ENCODE peak calls at places on chromosomes 4 and X, in five cellular contexts. One of them, this sample, is unnamed.

GRCh38 chr4:106502106-106502699 is 133.6 kb upstream of the GIMD1 start:
- DNase-seq in upper lobe of left lung: peak; percentile 39
- DNase-seq in heart left ventricle: no peak
- DNase-seq in testis: peak; percentile 68
- DNase-seq in spleen: no peak
- DNase-seq in this sample: no peak

GRCh38 chr4:77152421-77152820 is 4.6 kb upstream of the CCNG2 start:
- DNase-seq in heart left ventricle: no peak
- DNase-seq in spleen: no peak
- DNase-seq in testis: no peak
- DNase-seq in upper lobe of left lung: no peak
- DNase-seq in this sample: no peak

GRCh38 chr4:65407483-65407882 is 262.8 kb downstream of the EPHA5 start:
- DNase-seq in testis: no peak
- DNase-seq in spleen: no peak
- DNase-seq in heart left ventricle: no peak
- DNase-seq in upper lobe of left lung: no peak
- DNase-seq in this sample: no peak

GRCh38 chr4:42478509-42478908 is 81.2 kb downstream of the SHISA3 start:
- DNase-seq in upper lobe of left lung: no peak
- DNase-seq in spleen: no peak
- DNase-seq in testis: no peak
- DNase-seq in heart left ventricle: no peak
- DNase-seq in this sample: no peak

GRCh38 chrX:70046978-70047377 is 2.8 kb downstream of the AWAT2 start:
- DNase-seq in heart left ventricle: no peak
- DNase-seq in testis: no peak
- DNase-seq in spleen: no peak
- DNase-seq in upper lobe of left lung: no peak
- DNase-seq in this sample: no peak

GRCh38 chrX:46575991-46576392 is 2.4 kb downstream of the CHST7 start:
- DNase-seq in heart left ventricle: no peak
- DNase-seq in spleen: no peak
- DNase-seq in upper lobe of left lung: peak; percentile 51
- DNase-seq in testis: peak; percentile 23
- DNase-seq in this sample: peak; percentile 20

GRCh38 chr4:183140911-183141320 is 41.9 kb downstream of the WWC2 start:
- DNase-seq in heart left ventricle: no peak
- DNase-seq in spleen: no peak
- DNase-seq in testis: no peak
- DNase-seq in upper lobe of left lung: no peak
- DNase-seq in this sample: no peak

GRCh38 chrX:41824551-41824950 is 98.8 kb downstream of the CASK start:
- DNase-seq in upper lobe of left lung: no peak
- DNase-seq in testis: no peak
- DNase-seq in spleen: no peak
- DNase-seq in heart left ventricle: no peak
- DNase-seq in this sample: no peak

GRCh38 chr4:87543835-87544461 is 14.8 kb upstream of the SPARCL1 start:
- DNase-seq in upper lobe of left lung: no peak
- DNase-seq in heart left ventricle: no peak
- DNase-seq in spleen: no peak
- DNase-seq in testis: peak; percentile 54
- DNase-seq in this sample: no peak

GRCh38 chr4:605702-606425 is 19.5 kb upstream of the PDE6B start:
- DNase-seq in upper lobe of left lung: no peak
- DNase-seq in testis: no peak
- DNase-seq in heart left ventricle: no peak
- DNase-seq in spleen: peak; percentile 27
- DNase-seq in this sample: no peak

GRCh38 chr4:43651991-43652390 is 759.5 kb downstream of the GRXCR1 start:
- DNase-seq in testis: no peak
- DNase-seq in spleen: no peak
- DNase-seq in upper lobe of left lung: no peak
- DNase-seq in heart left ventricle: no peak
- DNase-seq in this sample: no peak

GRCh38 chr4:67883463-67883862 is 339 bp downstream of the TMPRSS11D start:
- DNase-seq in testis: no peak
- DNase-seq in heart left ventricle: no peak
- DNase-seq in upper lobe of left lung: no peak
- DNase-seq in spleen: no peak
- DNase-seq in this sample: no peak

GRCh38 chr4:86218721-86219481 is 141.0 kb downstream of the MAPK10 start:
- DNase-seq in upper lobe of left lung: no peak
- DNase-seq in spleen: no peak
- DNase-seq in testis: no peak
- DNase-seq in heart left ventricle: no peak
- DNase-seq in this sample: no peak

GRCh38 chrX:13285229-13285628 is 34.6 kb downstream of the ATXN3L start:
- DNase-seq in spleen: no peak
- DNase-seq in testis: no peak
- DNase-seq in heart left ventricle: no peak
- DNase-seq in upper lobe of left lung: no peak
- DNase-seq in this sample: no peak

GRCh38 chrX:43813898-43814297 is 68.4 kb downstream of the MAOB start:
- DNase-seq in spleen: no peak
- DNase-seq in upper lobe of left lung: no peak
- DNase-seq in heart left ventricle: no peak
- DNase-seq in testis: no peak
- DNase-seq in this sample: no peak

GRCh38 chr4:173333658-173334084 is 487 bp downstream of the HMGB2 start:
- DNase-seq in spleen: peak; percentile 94
- DNase-seq in testis: peak; percentile 67
- DNase-seq in upper lobe of left lung: peak; percentile 63
- DNase-seq in heart left ventricle: peak; percentile 86
- DNase-seq in this sample: peak; percentile 45

GRCh38 chr4:80266902-80267380 is 477 bp downstream of the FGF5 start:
- DNase-seq in heart left ventricle: no peak
- DNase-seq in spleen: peak; percentile 68
- DNase-seq in upper lobe of left lung: no peak
- DNase-seq in testis: peak; percentile 20
- DNase-seq in this sample: no peak

GRCh38 chr4:184234155-184234554 is 16.5 kb upstream of the ENPP6 start:
- DNase-seq in upper lobe of left lung: no peak
- DNase-seq in spleen: no peak
- DNase-seq in heart left ventricle: no peak
- DNase-seq in testis: no peak
- DNase-seq in this sample: no peak

GRCh38 chr4:106056914-106057313 is 161.6 kb downstream of the NPNT start:
- DNase-seq in upper lobe of left lung: no peak
- DNase-seq in testis: no peak
- DNase-seq in spleen: no peak
- DNase-seq in heart left ventricle: no peak
- DNase-seq in this sample: no peak

GRCh38 chr4:5712931-5713330 is 1.9 kb downstream of the EVC start:
- DNase-seq in testis: no peak
- DNase-seq in heart left ventricle: no peak
- DNase-seq in spleen: no peak
- DNase-seq in upper lobe of left lung: no peak
- DNase-seq in this sample: peak; percentile 71

GRCh38 chrX:85243761-85244410 is at the start of the genes SATL1 and ZNF711:
- DNase-seq in testis: peak; percentile 87
- DNase-seq in heart left ventricle: peak; percentile 61
- DNase-seq in spleen: peak; percentile 70
- DNase-seq in upper lobe of left lung: peak; percentile 29
- DNase-seq in this sample: peak; percentile 85

GRCh38 chrX:135389717-135390116 is 32.0 kb upstream of the SMIM10L2A start:
- DNase-seq in upper lobe of left lung: no peak
- DNase-seq in spleen: no peak
- DNase-seq in testis: no peak
- DNase-seq in heart left ventricle: no peak
- DNase-seq in this sample: no peak

GRCh38 chr4:140875751-140876389 is 119.7 kb upstream of the TBC1D9 start:
- DNase-seq in upper lobe of left lung: no peak
- DNase-seq in testis: no peak
- DNase-seq in heart left ventricle: no peak
- DNase-seq in spleen: no peak
- DNase-seq in this sample: no peak

GRCh38 chr4:17511950-17512795 is at the start of gene QDPR:
- DNase-seq in upper lobe of left lung: peak; percentile 88
- DNase-seq in heart left ventricle: peak; percentile 93
- DNase-seq in spleen: peak; percentile 95
- DNase-seq in testis: peak; percentile 70
- DNase-seq in this sample: peak; percentile 26
- TF ChIP-seq POLR2A in upper lobe of left lung: no peak
- TF ChIP-seq POLR2A in heart left ventricle: no peak
- TF ChIP-seq POLR2A in spleen: no peak
- TF ChIP-seq POLR2A in testis: no peak
- TF ChIP-seq POLR2A in this sample: no peak

DNA sequence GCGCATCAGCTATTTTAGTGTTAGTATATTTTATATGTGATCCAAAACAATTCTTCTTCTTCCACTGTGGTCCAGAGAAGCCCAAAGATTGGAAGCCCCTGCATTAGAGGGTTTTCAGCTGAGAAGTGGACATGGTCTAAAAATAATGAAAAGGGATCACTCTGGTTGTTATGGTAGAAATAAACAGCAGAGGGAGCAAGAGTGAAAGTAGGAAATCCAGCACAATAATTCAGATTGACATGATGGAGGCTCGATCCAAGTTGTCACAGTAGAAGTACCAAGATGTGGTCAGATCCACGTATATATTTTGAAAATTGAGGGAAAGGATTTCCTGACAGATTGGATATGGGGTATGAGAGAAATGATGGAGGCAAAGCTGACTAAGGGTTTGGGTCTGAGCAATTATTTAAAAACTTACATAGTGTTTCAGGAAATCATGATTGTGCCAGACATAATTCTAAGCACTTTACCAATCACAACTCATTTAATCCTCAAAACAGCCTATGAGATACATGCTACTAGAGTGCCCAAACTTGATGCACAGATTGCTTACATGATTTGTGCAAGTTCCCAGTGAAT is 17.0 kb upstream of the TMEM144 start:
- DNase-seq in upper lobe of left lung: no peak
- DNase-seq in testis: no peak
- DNase-seq in spleen: no peak
- DNase-seq in heart left ventricle: no peak
- DNase-seq in this sample: no peak
- TF ChIP-seq CTCF in upper lobe of left lung: peak; percentile 27
- TF ChIP-seq CTCF in testis: peak; percentile 20
- TF ChIP-seq CTCF in spleen: peak; percentile 55
- TF ChIP-seq CTCF in heart left ventricle: peak; percentile 75
- TF ChIP-seq CTCF in this sample: no peak

GRCh38 chrX:19864736-19865135 is 22.7 kb downstream of the SH3KBP1 start:
- DNase-seq in heart left ventricle: peak; percentile 53
- DNase-seq in upper lobe of left lung: no peak
- DNase-seq in testis: no peak
- DNase-seq in spleen: no peak
- DNase-seq in this sample: no peak
- H3K4me3 ChIP-seq in heart left ventricle: no peak overlapping the region
- H3K4me3 ChIP-seq in upper lobe of left lung: no peak overlapping the region
- H3K4me3 ChIP-seq in testis: no peak overlapping the region
- H3K4me3 ChIP-seq in spleen: no peak overlapping the region
- H3K4me3 ChIP-seq in this sample: no peak overlapping the region

GRCh38 chr4:100314057-100314456 is 123.8 kb upstream of the DDIT4L start:
- DNase-seq in heart left ventricle: no peak
- DNase-seq in upper lobe of left lung: no peak
- DNase-seq in testis: no peak
- DNase-seq in spleen: no peak
- DNase-seq in this sample: no peak

GRCh38 chr4:100312615-100313355 is 122.5 kb upstream of the DDIT4L start:
- DNase-seq in heart left ventricle: no peak
- DNase-seq in upper lobe of left lung: no peak
- DNase-seq in spleen: no peak
- DNase-seq in testis: no peak
- DNase-seq in this sample: no peak

DNA sequence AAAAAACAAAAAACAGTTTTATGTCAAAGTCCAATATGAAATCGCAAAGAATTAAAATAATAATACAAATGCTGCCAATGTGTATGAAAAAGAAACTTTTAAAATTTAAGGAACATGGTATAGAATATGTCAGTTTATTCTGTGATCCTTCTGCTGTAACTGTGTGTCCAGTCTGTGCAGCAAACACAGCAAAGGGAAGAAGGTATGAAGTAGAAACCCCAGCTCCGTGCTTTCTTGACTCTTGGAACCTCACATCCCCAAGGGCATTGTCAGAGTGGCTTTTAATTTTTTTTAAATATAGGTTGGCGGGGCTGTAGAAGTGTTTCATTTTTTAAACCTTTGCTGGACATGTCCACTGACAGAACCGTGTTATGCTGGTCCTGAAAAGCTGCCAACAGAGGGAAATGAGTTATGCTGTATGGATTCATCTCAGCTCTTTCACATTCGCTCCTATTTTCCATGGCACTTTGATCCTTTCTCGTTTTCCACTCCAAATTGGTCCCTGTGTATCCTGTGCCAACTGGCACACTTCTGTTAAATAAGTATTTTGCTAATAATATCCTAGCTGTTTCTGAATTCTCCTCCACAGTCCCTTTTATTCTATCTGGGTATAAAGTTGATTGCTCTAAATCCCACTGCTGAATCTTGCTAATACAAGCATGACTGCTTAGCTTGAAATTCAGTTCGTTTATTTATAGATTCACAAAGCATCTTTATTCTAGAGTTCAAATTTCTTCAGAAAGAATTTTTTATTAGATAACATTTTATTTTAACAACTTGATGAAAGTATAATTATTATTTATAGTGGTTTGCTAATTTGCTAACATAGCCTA is 127.0 kb upstream of the DDIT4L start:
- DNase-seq in upper lobe of left lung: no peak
- DNase-seq in heart left ventricle: no peak
- DNase-seq in spleen: no peak
- DNase-seq in testis: no peak
- DNase-seq in this sample: no peak
- TF ChIP-seq POLR2A in upper lobe of left lung: no peak
- TF ChIP-seq POLR2A in heart left ventricle: no peak
- TF ChIP-seq POLR2A in spleen: no peak
- TF ChIP-seq POLR2A in testis: no peak
- TF ChIP-seq POLR2A in this sample: no peak

GRCh38 chrX:155662297-155662696 is 49.5 kb upstream of the TMLHE start:
- DNase-seq in upper lobe of left lung: no peak
- DNase-seq in spleen: no peak
- DNase-seq in heart left ventricle: no peak
- DNase-seq in testis: no peak
- DNase-seq in this sample: no peak
- TF ChIP-seq CTCF in upper lobe of left lung: no peak
- TF ChIP-seq CTCF in spleen: no peak
- TF ChIP-seq CTCF in heart left ventricle: no peak
- TF ChIP-seq CTCF in testis: no peak
- TF ChIP-seq CTCF in this sample: no peak

GRCh38 chr4:2846172-2846571 is 2.5 kb downstream of the ADD1 start:
- DNase-seq in spleen: no peak
- DNase-seq in heart left ventricle: no peak
- DNase-seq in testis: no peak
- DNase-seq in upper lobe of left lung: no peak
- DNase-seq in this sample: no peak
- H3K4me3 ChIP-seq in spleen: no peak overlapping the region
- H3K4me3 ChIP-seq in heart left ventricle: no peak overlapping the region
- H3K4me3 ChIP-seq in testis: no peak overlapping the region
- H3K4me3 ChIP-seq in upper lobe of left lung: no peak overlapping the region
- H3K4me3 ChIP-seq in this sample: no peak overlapping the region

GRCh38 chr4:38762560-38762959 is 20.2 kb downstream of the TLR10 start:
- DNase-seq in spleen: peak; percentile 79
- DNase-seq in heart left ventricle: no peak
- DNase-seq in testis: no peak
- DNase-seq in upper lobe of left lung: no peak
- DNase-seq in this sample: no peak
- TF ChIP-seq POLR2A in spleen: no peak
- TF ChIP-seq POLR2A in heart left ventricle: no peak
- TF ChIP-seq POLR2A in testis: no peak
- TF ChIP-seq POLR2A in upper lobe of left lung: no peak
- TF ChIP-seq POLR2A in this sample: no peak

This sample was measured in lower leg skin.